ENCODE peak calls at places on chromosomes 3 and 15, in eight cellular contexts. A is natural killer cell, G is tibial artery, Q is progenitor cell of endocrine pancreas, S is sigmoid colon, R is HTR-8/SVneo, C is kidney tubule cell, K is WTC11. N is an unnamed sample.

GRCh38 chr3:71092665-71093064 is 490.9 kb downstream of the FOXP1 start:
- DNase-seq in R (no peak), S (no peak), A (no peak), K (no peak), Q (no peak), C (no peak), G (no peak), N (no peak)

GRCh38 chr3:114284644-114285043 is 9.2 kb upstream of the TIGIT start:
- DNase-seq in C (no peak), A (no peak), Q (no peak), R (no peak), S (no peak), K (no peak), G (no peak), N (no peak)

GRCh38 chr3:137525471-137525870 is 238.6 kb upstream of the SOX14 start:
- DNase-seq in S (no peak), R (no peak), K (no peak), G (no peak), A (no peak), C (no peak), Q (no peak), N (no peak)

GRCh38 chr15:91926871-91927270 is 73.4 kb downstream of the SLCO3A1 start:
- DNase-seq in Q (no peak), G (no peak), R (no peak), C (no peak), A (no peak), S (no peak), K (no peak), N (no peak)

GRCh38 chr3:195550723-195551122 is 7.6 kb upstream of the PPP1R2 start:
- DNase-seq in A (no peak), S (no peak), G (no peak), C (peak), R (no peak), Q (no peak), K (no peak), N (no peak)

GRCh38 chr3:196585044-196585757 is 16.7 kb downstream of the FBXO45 start:
- DNase-seq in Q (no peak), R (no peak), C (no peak), S (no peak), A (no peak), K (no peak), G (no peak), N (no peak)

GRCh38 chr15:60255390-60255789 is 142.4 kb downstream of the ANXA2 start:
- DNase-seq in C (peak), Q (no peak), R (peak), A (no peak), K (no peak), G (no peak), S (no peak), N (peak)

GRCh38 chr3:127620637-127621375 is 8.2 kb upstream of the PODXL2 start:
- DNase-seq in Q (no peak), S (no peak), G (no peak), A (no peak), R (no peak), C (no peak), K (no peak), N (no peak)

GRCh38 chr15:23823508-23823907 is 136.4 kb upstream of the NDN start:
- DNase-seq in S (no peak), R (no peak), A (no peak), K (peak), G (no peak), C (no peak), Q (no peak), N (no peak)

GRCh38 chr15:70339551-70340517 is 242.1 kb upstream of the TLE3 start:
- DNase-seq in Q (no peak), S (no peak), R (no peak), K (no peak), C (peak), A (no peak), G (no peak), N (no peak)

GRCh38 chr3:63328386-63328785 is 50.3 kb downstream of the SYNPR start:
- DNase-seq in C (peak), S (no peak), A (no peak), G (no peak), Q (no peak), K (no peak), R (no peak), N (no peak)

GRCh38 chr15:67147410-67147949 is 82.1 kb downstream of the SMAD3 start:
- DNase-seq in G (no peak), Q (no peak), S (peak), C (no peak), A (no peak), K (no peak), R (no peak), N (no peak)

GRCh38 chr3:194688207-194688711 is 2.6 kb downstream of the FAM43A start:
- DNase-seq in R (peak), K (peak), S (peak), Q (no peak), G (peak), A (peak), C (no peak), N (peak)

GRCh38 chr3:52493232-52494017 is 1.7 kb upstream of the STAB1 start:
- DNase-seq in R (no peak), C (no peak), Q (no peak), K (no peak), A (no peak), G (no peak), S (no peak), N (no peak)

N was measured in stimulated activated naive B cell treated with anti-CD40 and anti-IgM and Interleukin-4, amounts not matched to agents 10 μg/mL and 1 μg/mL and 100 μg/mL, for 72 hours.